ENCODE peak calls at places on chromosomes 5 and 9, in six cellular contexts. O, P, Q, W, I and R are unnamed samples.

GRCh38 chr5:163758283-163758711 is 252.9 kb downstream of the MAT2B start:
- DNase-seq in O (no peak), P (no peak), Q (no peak), W (no peak), I (no peak), R (no peak)

GRCh38 chr5:173689171-173689676 is 72.8 kb upstream of the BOD1 start:
- DNase-seq in O (no peak), P (peak), Q (no peak), W (peak), I (no peak), R (peak)

GRCh38 chr9:78769684-78770083 is 472.8 kb downstream of the PSAT1 start:
- DNase-seq in O (no peak), P (no peak), Q (no peak), W (no peak), I (no peak), R (no peak)

GRCh38 chr9:136572003-136572595 is 26.3 kb upstream of the NOTCH1 start:
- DNase-seq in O (no peak), P (no peak), Q (no peak), W (peak), I (no peak), R (no peak)

GRCh38 chr9:40926404-40927259 is 201.8 kb downstream of the FOXD4L6 start:
- DNase-seq in O (no peak), P (no peak), Q (no peak), W (no peak), I (no peak), R (no peak)

GRCh38 chr5:93829346-93829745 is 87.9 kb upstream of the POU5F2 start:
- DNase-seq in O (no peak), P (no peak), Q (no peak), W (no peak), I (no peak), R (no peak)

GRCh38 chr9:34513567-34514214 is 9.1 kb downstream of the ENHO start:
- DNase-seq in O (no peak), P (peak), Q (no peak), W (no peak), I (no peak), R (no peak)

GRCh38 chr5:14743601-14744295 is 79.2 kb downstream of the OTULIN start:
- DNase-seq in O (no peak), P (no peak), Q (no peak), W (no peak), I (no peak), R (no peak)

GRCh38 chr9:19378647-19379046 is 1.4 kb downstream of the RPS6 start:
- DNase-seq in O (no peak), P (no peak), Q (no peak), W (no peak), I (no peak), R (no peak)

GRCh38 chr9:36174271-36174670 is 5.1 kb downstream of the CCIN start:
- DNase-seq in O (no peak), P (no peak), Q (no peak), W (no peak), I (no peak), R (no peak)

GRCh38 chr9:76403352-76403751 is 9.1 kb upstream of the RFK start:
- DNase-seq in O (peak), P (no peak), Q (peak), W (no peak), I (no peak), R (no peak)

GRCh38 chr5:132001647-132002561 is 9.6 kb downstream of the ACSL6 start:
- DNase-seq in O (no peak), P (no peak), Q (peak), W (peak), I (no peak), R (no peak)

GRCh38 chr5:32932231-32932935 is 221.3 kb downstream of the NPR3 start:
- DNase-seq in O (no peak), P (no peak), Q (no peak), W (no peak), I (no peak), R (no peak)

GRCh38 chr5:122180863-122181519 is 51.6 kb downstream of the ZNF474 start:
- DNase-seq in O (no peak), P (no peak), Q (no peak), W (no peak), I (no peak), R (no peak)

GRCh38 chr5:53779541-53779981 is 219.1 kb downstream of the NDUFS4 start:
- DNase-seq in O (no peak), P (no peak), Q (no peak), W (no peak), I (no peak), R (no peak)

GRCh38 chr5:172897691-172898512 is 61.3 kb upstream of the RPL26L1 start:
- DNase-seq in O (no peak), P (no peak), Q (no peak), W (no peak), I (no peak), R (no peak)

GRCh38 chr5:173333900-173334685 is 5.9 kb upstream of the STC2 start:
- DNase-seq in O (no peak), P (no peak), Q (no peak), W (no peak), I (no peak), R (no peak)

GRCh38 chr9:131618071-131618479 is 72.8 kb downstream of the PRRT1B start:
- DNase-seq in O (no peak), P (no peak), Q (peak), W (peak), I (no peak), R (no peak)

GRCh38 chr5:179393078-179393477 is 47.8 kb upstream of the ADAMTS2 start:
- DNase-seq in O (no peak), P (no peak), Q (no peak), W (no peak), I (no peak), R (no peak)

GRCh38 chr5:159452480-159453167 is 122.3 kb upstream of the IL12B start:
- DNase-seq in O (no peak), P (no peak), Q (no peak), W (no peak), I (no peak), R (peak)

GRCh38 chr9:106956971-106957370 is 94.0 kb downstream of the ZNF462 start:
- DNase-seq in O (no peak), P (no peak), Q (no peak), W (no peak), I (no peak), R (no peak)